ENCODE peak calls at places on chromosomes 1 and 21, in six cellular contexts. One of them, this sample, is unnamed. For H3K4me1, the result is how much of the 10 kb centered on the place peaks cover.

GRCh38 chr1:27109103-27109822 is 45.7 kb downstream of the SLC9A1 start:
- DNase-seq in lower lobe of right lung: no peak
- DNase-seq in endothelial cell of umbilical vein: no peak
- DNase-seq in cardiac muscle cell: peak
- DNase-seq in small intestine: peak
- DNase-seq in IMR-90: no peak
- DNase-seq in this sample: no peak

GRCh38 chr1:3717715-3718601 is 34.3 kb upstream of the CCDC27 start:
- DNase-seq in endothelial cell of umbilical vein: no peak
- DNase-seq in lower lobe of right lung: no peak
- DNase-seq in cardiac muscle cell: no peak
- DNase-seq in IMR-90: no peak
- DNase-seq in small intestine: no peak
- DNase-seq in this sample: no peak

GRCh38 chr1:157595356-157595755 is 2.5 kb downstream of the FCRL4 start:
- DNase-seq in IMR-90: no peak
- DNase-seq in small intestine: no peak
- DNase-seq in endothelial cell of umbilical vein: no peak
- DNase-seq in lower lobe of right lung: no peak
- DNase-seq in cardiac muscle cell: no peak
- DNase-seq in this sample: no peak

GRCh38 chr1:151976868-151977267 is 16.8 kb downstream of the S100A10 start:
- DNase-seq in endothelial cell of umbilical vein: no peak
- DNase-seq in small intestine: peak
- DNase-seq in lower lobe of right lung: no peak
- DNase-seq in IMR-90: peak
- DNase-seq in cardiac muscle cell: no peak
- DNase-seq in this sample: no peak

GRCh38 chr1:207462535-207462934 is 8.4 kb downstream of the CR2 start:
- DNase-seq in lower lobe of right lung: no peak
- DNase-seq in IMR-90: no peak
- DNase-seq in endothelial cell of umbilical vein: no peak
- DNase-seq in small intestine: no peak
- DNase-seq in cardiac muscle cell: no peak
- DNase-seq in this sample: no peak

GRCh38 chr1:161702250-161702649 is 4.8 kb upstream of the FCRLA start:
- DNase-seq in IMR-90: no peak
- DNase-seq in endothelial cell of umbilical vein: no peak
- DNase-seq in cardiac muscle cell: no peak
- DNase-seq in small intestine: peak
- DNase-seq in lower lobe of right lung: no peak
- DNase-seq in this sample: no peak

GRCh38 chr1:46429436-46429835 is 35.3 kb downstream of the FAAH start:
- DNase-seq in IMR-90: no peak
- DNase-seq in cardiac muscle cell: no peak
- DNase-seq in small intestine: no peak
- DNase-seq in lower lobe of right lung: no peak
- DNase-seq in endothelial cell of umbilical vein: no peak
- DNase-seq in this sample: no peak

GRCh38 chr1:51423098-51423821 is 92.9 kb upstream of the TTC39A start:
- DNase-seq in endothelial cell of umbilical vein: peak
- DNase-seq in cardiac muscle cell: peak
- DNase-seq in small intestine: no peak
- DNase-seq in IMR-90: peak
- DNase-seq in lower lobe of right lung: no peak
- DNase-seq in this sample: no peak

GRCh38 chr1:212621830-212622315 is 13.3 kb downstream of the ATF3 start:
- DNase-seq in lower lobe of right lung: no peak
- DNase-seq in small intestine: no peak
- DNase-seq in endothelial cell of umbilical vein: no peak
- DNase-seq in cardiac muscle cell: no peak
- DNase-seq in IMR-90: no peak
- DNase-seq in this sample: no peak

GRCh38 chr1:145878724-145879123 is 6.9 kb downstream of the ANKRD35 start:
- DNase-seq in endothelial cell of umbilical vein: no peak
- DNase-seq in lower lobe of right lung: no peak
- DNase-seq in cardiac muscle cell: no peak
- DNase-seq in IMR-90: peak
- DNase-seq in small intestine: no peak
- DNase-seq in this sample: no peak

GRCh38 chr1:240691521-240692338 is 79.8 kb upstream of the GREM2 start:
- DNase-seq in cardiac muscle cell: peak
- DNase-seq in lower lobe of right lung: no peak
- DNase-seq in small intestine: no peak
- DNase-seq in endothelial cell of umbilical vein: no peak
- DNase-seq in IMR-90: peak
- DNase-seq in this sample: peak

GRCh38 chr1:179126338-179127060 is 44.6 kb downstream of the TOR3A start:
- DNase-seq in lower lobe of right lung: peak
- DNase-seq in IMR-90: no peak
- DNase-seq in small intestine: no peak
- DNase-seq in endothelial cell of umbilical vein: peak
- DNase-seq in cardiac muscle cell: no peak
- DNase-seq in this sample: peak

GRCh38 chr1:195908121-195908520 is 700.1 kb downstream of the KCNT2 start:
- DNase-seq in lower lobe of right lung: no peak
- DNase-seq in IMR-90: peak
- DNase-seq in small intestine: no peak
- DNase-seq in endothelial cell of umbilical vein: peak
- DNase-seq in cardiac muscle cell: no peak
- DNase-seq in this sample: no peak

GRCh38 chr1:153827168-153827964 is 52.2 kb downstream of the SLC27A3 start:
- DNase-seq in IMR-90: no peak
- DNase-seq in small intestine: no peak
- DNase-seq in endothelial cell of umbilical vein: no peak
- DNase-seq in cardiac muscle cell: no peak
- DNase-seq in lower lobe of right lung: no peak
- DNase-seq in this sample: no peak

GRCh38 chr1:203557958-203558760 is 64.2 kb downstream of the OPTC start:
- DNase-seq in small intestine: no peak
- DNase-seq in cardiac muscle cell: peak
- DNase-seq in endothelial cell of umbilical vein: peak
- DNase-seq in IMR-90: peak
- DNase-seq in lower lobe of right lung: no peak
- DNase-seq in this sample: no peak

GRCh38 chr1:205883792-205884191 is 33.9 kb upstream of the PM20D1 start:
- DNase-seq in lower lobe of right lung: no peak
- DNase-seq in endothelial cell of umbilical vein: no peak
- DNase-seq in cardiac muscle cell: no peak
- DNase-seq in IMR-90: no peak
- DNase-seq in small intestine: no peak
- DNase-seq in this sample: no peak

GRCh38 chr1:113684153-113684541 is 75.1 kb downstream of the PHTF1 start:
- DNase-seq in cardiac muscle cell: peak
- DNase-seq in small intestine: no peak
- DNase-seq in lower lobe of right lung: peak
- DNase-seq in IMR-90: peak
- DNase-seq in endothelial cell of umbilical vein: peak
- DNase-seq in this sample: no peak

GRCh38 chr1:63322944-63323865 is 838 bp downstream of the FOXD3 start:
- DNase-seq in IMR-90: no peak
- DNase-seq in cardiac muscle cell: no peak
- DNase-seq in small intestine: peak
- DNase-seq in endothelial cell of umbilical vein: no peak
- DNase-seq in lower lobe of right lung: peak
- DNase-seq in this sample: no peak

GRCh38 chr21:16992448-16992847 is 520.4 kb upstream of the CXADR start:
- DNase-seq in lower lobe of right lung: no peak
- DNase-seq in cardiac muscle cell: no peak
- DNase-seq in IMR-90: no peak
- DNase-seq in small intestine: no peak
- DNase-seq in endothelial cell of umbilical vein: no peak
- DNase-seq in this sample: no peak

GRCh38 chr1:209672705-209673630 is 2.2 kb upstream of the G0S2 start:
- DNase-seq in IMR-90: no peak
- DNase-seq in lower lobe of right lung: no peak
- DNase-seq in endothelial cell of umbilical vein: no peak
- DNase-seq in small intestine: no peak
- DNase-seq in cardiac muscle cell: peak
- DNase-seq in this sample: no peak

GRCh38 chr1:172040466-172040865 is 199.2 kb downstream of the DNM3 start:
- DNase-seq in small intestine: no peak
- DNase-seq in cardiac muscle cell: peak
- DNase-seq in lower lobe of right lung: no peak
- DNase-seq in IMR-90: peak
- DNase-seq in endothelial cell of umbilical vein: peak
- DNase-seq in this sample: no peak

GRCh38 chr1:54904476-54905048 is 17.6 kb upstream of the DHCR24 start:
- DNase-seq in endothelial cell of umbilical vein: no peak
- DNase-seq in IMR-90: peak
- DNase-seq in lower lobe of right lung: no peak
- DNase-seq in small intestine: no peak
- DNase-seq in cardiac muscle cell: peak
- DNase-seq in this sample: no peak

GRCh38 chr1:64516803-64517568 is 47.1 kb downstream of the CACHD1 start:
- DNase-seq in small intestine: no peak
- DNase-seq in endothelial cell of umbilical vein: peak
- DNase-seq in cardiac muscle cell: no peak
- DNase-seq in lower lobe of right lung: no peak
- DNase-seq in IMR-90: peak
- DNase-seq in this sample: no peak

GRCh38 chr1:23801338-23801748 is 789 bp upstream of the GALE start:
- DNase-seq in small intestine: peak
- DNase-seq in lower lobe of right lung: peak
- DNase-seq in cardiac muscle cell: no peak
- DNase-seq in IMR-90: no peak
- DNase-seq in endothelial cell of umbilical vein: no peak
- DNase-seq in this sample: peak

GRCh38 chr1:18357831-18358230 is 122.9 kb upstream of the KLHDC7A start:
- DNase-seq in endothelial cell of umbilical vein: no peak
- DNase-seq in small intestine: no peak
- DNase-seq in IMR-90: no peak
- DNase-seq in lower lobe of right lung: no peak
- DNase-seq in cardiac muscle cell: no peak
- DNase-seq in this sample: no peak

GRCh38 chr1:157001304-157001703 is 44.2 kb downstream of the ARHGEF11 start:
- DNase-seq in lower lobe of right lung: no peak
- DNase-seq in cardiac muscle cell: peak
- DNase-seq in small intestine: no peak
- DNase-seq in endothelial cell of umbilical vein: no peak
- DNase-seq in IMR-90: peak
- DNase-seq in this sample: no peak

GRCh38 chr1:241589524-241589923 is 50.6 kb downstream of the CHML start:
- DNase-seq in small intestine: no peak
- DNase-seq in cardiac muscle cell: no peak
- DNase-seq in endothelial cell of umbilical vein: no peak
- DNase-seq in IMR-90: no peak
- DNase-seq in lower lobe of right lung: no peak
- DNase-seq in this sample: no peak

GRCh38 chr1:229230136-229230892 is 40.6 kb upstream of the RAB4A start:
- DNase-seq in endothelial cell of umbilical vein: no peak
- DNase-seq in cardiac muscle cell: no peak
- DNase-seq in lower lobe of right lung: no peak
- DNase-seq in small intestine: no peak
- DNase-seq in IMR-90: no peak
- DNase-seq in this sample: no peak

GRCh38 chr1:206808615-206809014 is 36.3 kb upstream of the IL10 start:
- DNase-seq in endothelial cell of umbilical vein: no peak
- DNase-seq in small intestine: peak
- DNase-seq in lower lobe of right lung: no peak
- DNase-seq in cardiac muscle cell: peak
- DNase-seq in IMR-90: peak
- DNase-seq in this sample: no peak

GRCh38 chr1:212091438-212092121 is 56.0 kb downstream of the DTL start:
- DNase-seq in lower lobe of right lung: no peak
- DNase-seq in cardiac muscle cell: no peak
- DNase-seq in small intestine: no peak
- DNase-seq in IMR-90: no peak
- DNase-seq in endothelial cell of umbilical vein: no peak
- DNase-seq in this sample: no peak

GRCh38 chr1:18344755-18345154 is 136.0 kb upstream of the KLHDC7A start:
- DNase-seq in small intestine: no peak
- DNase-seq in cardiac muscle cell: no peak
- DNase-seq in IMR-90: no peak
- DNase-seq in endothelial cell of umbilical vein: no peak
- DNase-seq in lower lobe of right lung: no peak
- DNase-seq in this sample: no peak

DNA sequence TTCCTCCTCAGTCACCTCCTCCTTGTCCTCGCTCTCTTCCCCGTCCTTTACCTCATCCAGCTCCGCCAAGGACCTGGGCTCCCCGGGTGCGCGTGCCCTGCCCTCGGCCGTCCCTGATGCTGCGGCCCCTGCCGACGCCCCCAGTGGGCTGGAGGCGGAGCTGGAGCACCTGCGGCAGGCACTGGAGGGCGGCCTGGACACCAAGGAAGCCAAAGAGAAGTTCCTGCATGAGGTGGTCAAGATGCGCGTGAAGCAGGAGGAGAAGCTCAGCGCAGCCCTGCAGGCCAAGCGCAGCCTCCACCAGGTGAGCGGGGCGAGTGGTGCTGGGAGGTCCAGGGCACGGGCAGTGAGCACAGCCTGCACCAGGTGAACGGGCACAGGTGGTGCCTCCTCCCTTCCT is 76.2 kb downstream of the SKI start:
- DNase-seq in lower lobe of right lung: no peak
- DNase-seq in IMR-90: no peak
- DNase-seq in endothelial cell of umbilical vein: no peak
- DNase-seq in small intestine: no peak
- DNase-seq in cardiac muscle cell: no peak
- DNase-seq in this sample: no peak
- H3K4me1 ChIP-seq in lower lobe of right lung: under half
- H3K4me1 ChIP-seq in IMR-90: under half
- H3K4me1 ChIP-seq in endothelial cell of umbilical vein: under half
- H3K4me1 ChIP-seq in small intestine: under half
- H3K4me1 ChIP-seq in cardiac muscle cell: under half
- H3K4me1 ChIP-seq in this sample: under half

GRCh38 chr1:226940029-226940805 is at the start of gene COQ8A:
- DNase-seq in cardiac muscle cell: peak
- DNase-seq in lower lobe of right lung: peak
- DNase-seq in endothelial cell of umbilical vein: peak
- DNase-seq in small intestine: peak
- DNase-seq in IMR-90: peak
- DNase-seq in this sample: peak
- H3K4me3 ChIP-seq in cardiac muscle cell: peak
- H3K4me3 ChIP-seq in lower lobe of right lung: peak
- H3K4me3 ChIP-seq in endothelial cell of umbilical vein: peak
- H3K4me3 ChIP-seq in small intestine: peak
- H3K4me3 ChIP-seq in IMR-90: peak
- H3K4me3 ChIP-seq in this sample: peak

DNA sequence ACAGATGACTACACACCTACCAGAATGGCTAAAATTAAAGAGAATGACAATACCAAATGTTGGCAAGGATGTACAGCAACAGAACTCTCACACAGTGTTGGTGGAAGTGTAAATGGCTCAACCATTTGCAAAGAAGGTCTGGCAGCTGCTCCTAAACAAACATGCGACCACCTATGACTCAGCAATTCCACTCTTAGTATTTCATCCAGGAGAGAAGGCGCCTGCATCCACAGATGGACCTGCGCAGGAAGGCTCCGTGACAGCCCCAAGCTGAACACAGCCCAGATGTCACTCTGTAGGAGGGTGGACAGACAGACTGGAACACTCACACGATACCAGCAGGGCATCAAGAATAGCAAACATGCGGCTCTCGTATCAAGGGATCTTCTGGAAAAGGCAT is 6.7 kb downstream of the PTTG1IP start:
- DNase-seq in endothelial cell of umbilical vein: peak
- DNase-seq in small intestine: no peak
- DNase-seq in lower lobe of right lung: no peak
- DNase-seq in IMR-90: peak
- DNase-seq in cardiac muscle cell: peak
- DNase-seq in this sample: no peak
- H3K4me1 ChIP-seq in endothelial cell of umbilical vein: half or more
- H3K4me1 ChIP-seq in small intestine: under half
- H3K4me1 ChIP-seq in lower lobe of right lung: half or more
- H3K4me1 ChIP-seq in IMR-90: under half
- H3K4me1 ChIP-seq in cardiac muscle cell: under half
- H3K4me1 ChIP-seq in this sample: under half

GRCh38 chr1:77832889-77833288 is 53.4 kb downstream of the MIGA1 start:
- DNase-seq in lower lobe of right lung: no peak
- DNase-seq in cardiac muscle cell: peak
- DNase-seq in IMR-90: peak
- DNase-seq in small intestine: no peak
- DNase-seq in endothelial cell of umbilical vein: peak
- DNase-seq in this sample: no peak
- H3K4me3 ChIP-seq in lower lobe of right lung: no peak
- H3K4me3 ChIP-seq in cardiac muscle cell: no peak
- H3K4me3 ChIP-seq in IMR-90: no peak
- H3K4me3 ChIP-seq in small intestine: no peak
- H3K4me3 ChIP-seq in endothelial cell of umbilical vein: no peak
- H3K4me3 ChIP-seq in this sample: no peak

This sample was measured in right lobe of liver.